ENCODE peak calls at places on chromosomes 11 and 22, in ten cellular contexts. F, B, G, Z, T, W, J, M, Q and L are unnamed samples.

GRCh38 chr11:135002236-135002635 is 590.2 kb upstream of the B3GAT1 start:
- DNase-seq in F (no peak), B (no peak), G (no peak), Z (no peak), T (no peak), W (peak; percentile 57), J (no peak), M (no peak), Q (no peak), L (no peak)

GRCh38 chr11:106986261-106986660 is 32.0 kb downstream of the GUCY1A2 start:
- DNase-seq in F (peak; percentile 68), B (no peak), G (no peak), Z (no peak), T (no peak), W (no peak), J (no peak), M (no peak), Q (no peak), L (no peak)

GRCh38 chr11:92440701-92441338 is 216.2 kb downstream of the FAT3 start:
- DNase-seq in F (no peak), B (no peak), G (no peak), Z (no peak), T (no peak), W (no peak), J (peak; percentile 34), M (no peak), Q (no peak), L (no peak)

GRCh38 chr11:8066911-8067455 is 14.0 kb upstream of the TUB start:
- DNase-seq in F (peak; percentile 18), B (no peak), G (no peak), Z (no peak), T (no peak), W (no peak), J (no peak), M (no peak), Q (no peak), L (no peak)

GRCh38 chr11:106400949-106401545 is 323.6 kb downstream of the AASDHPPT start:
- DNase-seq in F (no peak), B (no peak), G (no peak), Z (no peak), T (no peak), W (no peak), J (no peak), M (no peak), Q (no peak), L (no peak)

GRCh38 chr11:66317766-66318575 is 1.1 kb upstream of the CD248 start:
- DNase-seq in F (peak; percentile 96), B (peak; percentile 74), G (peak; percentile 80), Z (no peak), T (no peak), W (no peak), J (peak; percentile 51), M (no peak), Q (no peak), L (no peak)

GRCh38 chr22:31495343-31495742 is 993 bp upstream of the SFI1 start:
- DNase-seq in F (no peak), B (no peak), G (peak; percentile 35), Z (no peak), T (no peak), W (no peak), J (no peak), M (no peak), Q (no peak), L (no peak)

GRCh38 chr11:96267490-96268010 is 75.4 kb downstream of the MAML2 start:
- DNase-seq in F (peak; percentile 40), B (no peak), G (peak; percentile 31), Z (no peak), T (no peak), W (no peak), J (no peak), M (peak; percentile 89), Q (peak; percentile 95), L (peak; percentile 75)

GRCh38 chr11:48051217-48051848 is 71.0 kb downstream of the PTPRJ start:
- DNase-seq in F (no peak), B (no peak), G (peak; percentile 55), Z (no peak), T (no peak), W (no peak), J (no peak), M (no peak), Q (no peak), L (no peak)

DNA sequence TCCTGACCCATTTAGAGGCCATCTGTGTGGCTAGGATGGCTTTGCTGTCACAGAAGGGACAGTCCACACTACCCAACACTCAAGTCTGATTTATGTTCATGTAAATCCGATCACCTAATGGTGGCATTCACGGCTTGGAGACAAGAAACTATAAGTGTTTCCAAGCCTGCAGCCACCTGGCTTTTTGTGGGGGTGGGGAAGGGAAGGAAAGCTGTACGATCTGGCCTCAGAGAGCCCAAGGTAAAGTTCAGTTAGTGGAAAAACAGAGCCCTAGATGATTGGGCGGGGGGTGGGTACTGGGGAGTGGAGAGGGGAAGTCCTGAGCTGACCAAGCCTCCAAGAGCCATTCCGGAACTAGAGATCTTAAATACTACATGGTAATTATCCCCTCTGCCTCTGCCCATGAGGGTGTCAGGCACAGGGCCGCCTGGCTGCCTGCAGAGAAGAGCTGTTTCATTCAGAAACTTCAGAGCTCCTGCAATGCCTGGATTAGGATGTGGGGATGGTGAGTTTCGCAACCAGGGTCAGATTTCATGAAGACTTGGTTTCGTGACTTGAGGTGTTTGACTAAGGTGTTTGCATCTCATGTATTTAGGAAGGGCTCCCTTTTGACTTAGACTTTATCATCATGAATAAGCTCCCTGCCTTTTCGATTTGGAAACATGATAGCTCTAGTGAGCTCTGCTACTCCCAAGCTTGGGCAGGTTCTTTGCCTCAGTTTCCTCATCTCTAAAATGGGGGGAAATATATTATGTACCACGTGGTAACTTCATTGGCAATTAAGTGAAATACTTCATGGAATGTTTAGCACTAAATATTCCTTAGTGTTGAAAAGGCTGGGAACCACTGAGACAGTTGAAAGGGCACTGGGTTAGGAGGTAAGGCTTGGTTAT is 9.0 kb downstream of the TIMP3 start:
- DNase-seq in F (no peak), B (no peak), G (no peak), Z (no peak), T (no peak), W (no peak), J (peak; percentile 41), M (no peak), Q (no peak), L (no peak)
- H3K4me3 ChIP-seq in F (no peak overlapping the region), B (no peak overlapping the region), G (no peak overlapping the region), Z (no peak overlapping the region), T (no peak overlapping the region), W (peak overlapping the region; percentile 15), J (no peak overlapping the region), M (no peak overlapping the region), Q (no peak overlapping the region), L (no peak overlapping the region)

DNA sequence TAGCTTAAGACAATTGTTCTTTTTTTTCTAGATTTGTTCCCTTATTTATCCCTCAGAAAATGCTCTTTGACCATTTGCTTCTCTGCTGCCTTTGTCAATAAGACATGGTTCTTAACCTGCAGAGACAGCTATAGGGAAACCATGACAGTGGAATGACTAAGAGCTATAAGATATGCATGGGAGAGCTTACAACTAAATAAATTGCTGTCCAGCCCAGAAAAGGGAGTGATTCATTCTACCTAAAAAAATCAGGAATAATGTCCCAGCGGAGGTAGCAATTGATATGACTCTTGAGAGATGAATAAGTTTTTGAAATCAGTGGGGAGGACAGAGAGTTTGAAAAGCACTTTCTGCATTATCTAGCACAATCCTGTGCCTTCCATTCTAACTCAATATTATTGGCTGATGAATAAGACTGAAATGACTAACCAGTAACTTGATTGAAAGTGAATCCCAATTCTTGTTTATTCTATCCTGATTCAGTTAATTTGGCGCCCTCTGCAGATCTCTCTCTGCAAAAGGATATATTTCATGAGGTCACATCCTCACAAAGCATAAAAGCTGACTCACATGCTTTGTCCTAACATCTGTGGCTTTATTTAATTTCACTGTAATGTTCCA is 680.5 kb upstream of the API5 start:
- DNase-seq in F (peak; percentile 22), B (no peak), G (peak; percentile 11), Z (no peak), T (peak; percentile 21), W (no peak), J (peak; percentile 34), M (peak; percentile 42), Q (no peak), L (no peak)
- TF ChIP-seq CTCF in F (no peak), B (no peak), G (peak; percentile 74), Z (no peak), T (no peak), W (no peak), J (peak; percentile 66), M (peak; percentile 33), Q (no peak), L (no peak)

GRCh38 chr11:83852775-83853442 is 566.7 kb upstream of the CCDC90B start:
- DNase-seq in F (no peak), B (no peak), G (no peak), Z (no peak), T (no peak), W (no peak), J (no peak), M (no peak), Q (no peak), L (no peak)
- H3K4me3 ChIP-seq in F (no peak overlapping the region), B (no peak overlapping the region), G (no peak overlapping the region), Z (no peak overlapping the region), T (no peak overlapping the region), W (no peak overlapping the region), J (no peak overlapping the region), M (no peak overlapping the region), Q (no peak overlapping the region), L (no peak overlapping the region)

GRCh38 chr22:36331912-36332622 is 55.7 kb downstream of the MYH9 start:
- DNase-seq in F (no peak), B (no peak), G (peak; percentile 71), Z (no peak), T (no peak), W (no peak), J (no peak), M (peak; percentile 69), Q (peak; percentile 40), L (no peak)

GRCh38 chr22:36330127-36330526 is 57.6 kb downstream of the MYH9 start:
- DNase-seq in F (no peak), B (no peak), G (no peak), Z (no peak), T (no peak), W (no peak), J (no peak), M (no peak), Q (no peak), L (no peak)

GRCh38 chr22:36332623-36333331 is 55.0 kb downstream of the MYH9 start:
- DNase-seq in F (peak; percentile 73), B (no peak), G (peak; percentile 36), Z (no peak), T (peak; percentile 59), W (no peak), J (no peak), M (peak; percentile 78), Q (peak; percentile 59), L (peak; percentile 60)

GRCh38 chr22:36330655-36331305 is 57.0 kb downstream of the MYH9 start:
- DNase-seq in F (peak; percentile 83), B (no peak), G (no peak), Z (peak; percentile 43), T (no peak), W (no peak), J (no peak), M (no peak), Q (no peak), L (no peak)

DNA sequence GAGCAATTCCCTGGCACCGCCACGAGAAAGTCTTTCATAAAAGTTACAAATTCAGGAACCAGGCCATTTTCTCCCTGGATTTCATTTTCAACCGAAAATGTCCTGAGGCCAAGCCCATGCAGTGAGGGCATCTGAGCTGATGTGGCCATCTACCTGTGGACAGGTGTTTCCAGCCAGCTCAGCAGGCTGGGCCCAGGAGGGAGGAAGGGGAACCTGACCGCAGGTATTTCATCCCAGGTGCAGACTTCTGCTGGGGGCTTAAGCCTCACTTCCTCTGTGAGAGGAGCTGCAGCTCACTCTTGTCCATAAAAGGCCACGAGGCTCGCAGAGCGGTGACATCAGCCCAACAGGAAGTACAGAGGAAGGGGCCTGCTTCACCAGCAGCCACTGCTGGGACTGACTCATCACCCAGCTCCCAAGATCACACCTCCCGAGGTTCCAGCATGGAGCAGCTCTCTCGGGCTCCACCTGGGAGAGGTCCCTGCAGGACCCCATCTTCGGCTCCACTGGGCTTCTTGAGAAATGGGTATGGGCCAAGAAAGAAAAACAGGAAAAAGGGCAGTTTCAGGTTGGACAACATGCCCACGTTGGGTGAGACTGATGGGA is 56.4 kb downstream of the MYH9 start:
- DNase-seq in F (peak; percentile 96), B (peak; percentile 89), G (peak; percentile 91), Z (peak; percentile 71), T (peak; percentile 88), W (peak; percentile 97), J (no peak), M (peak; percentile 97), Q (peak; percentile 81), L (peak; percentile 90)
- TF ChIP-seq CTCF in F (no peak), B (no peak), G (no peak), Z (peak; percentile 5), T (no peak), W (no peak), J (no peak), M (no peak), Q (no peak), L (no peak)